ENCODE peak calls at places on chromosomes 5 and 9, in eight cellular contexts. One of them, this sample, is unnamed.

GRCh38 chr9:20326516-20326915 is 295.8 kb downstream of the MLLT3 start:
- DNase-seq in esophagus squamous epithelium: no peak
- DNase-seq in CD4-positive, CD25-positive, alpha-beta regulatory T cell: no peak
- DNase-seq in colonic mucosa: no peak
- DNase-seq in AG09309: no peak
- DNase-seq in mesendoderm: no peak
- DNase-seq in GM23338: no peak
- DNase-seq in heart right ventricle: no peak
- DNase-seq in this sample: no peak

GRCh38 chr9:80061940-80062339 is 490.2 kb downstream of the TLE4 start:
- DNase-seq in esophagus squamous epithelium: no peak
- DNase-seq in CD4-positive, CD25-positive, alpha-beta regulatory T cell: no peak
- DNase-seq in colonic mucosa: no peak
- DNase-seq in AG09309: peak
- DNase-seq in mesendoderm: peak
- DNase-seq in GM23338: no peak
- DNase-seq in heart right ventricle: no peak
- DNase-seq in this sample: peak

GRCh38 chr9:4298255-4299005 is 1.4 kb downstream of the GLIS3 start:
- DNase-seq in esophagus squamous epithelium: no peak
- DNase-seq in CD4-positive, CD25-positive, alpha-beta regulatory T cell: peak
- DNase-seq in colonic mucosa: peak
- DNase-seq in AG09309: no peak
- DNase-seq in mesendoderm: peak
- DNase-seq in GM23338: peak
- DNase-seq in heart right ventricle: peak
- DNase-seq in this sample: no peak

GRCh38 chr5:154058055-154059038 is 19.6 kb downstream of the MFAP3 start:
- DNase-seq in esophagus squamous epithelium: no peak
- DNase-seq in CD4-positive, CD25-positive, alpha-beta regulatory T cell: no peak
- DNase-seq in colonic mucosa: no peak
- DNase-seq in AG09309: no peak
- DNase-seq in mesendoderm: peak
- DNase-seq in GM23338: no peak
- DNase-seq in heart right ventricle: no peak
- DNase-seq in this sample: peak

GRCh38 chr5:14246350-14247053 is 103.4 kb downstream of the TRIO start:
- DNase-seq in esophagus squamous epithelium: no peak
- DNase-seq in CD4-positive, CD25-positive, alpha-beta regulatory T cell: no peak
- DNase-seq in colonic mucosa: no peak
- DNase-seq in AG09309: no peak
- DNase-seq in mesendoderm: peak
- DNase-seq in GM23338: no peak
- DNase-seq in heart right ventricle: no peak
- DNase-seq in this sample: no peak

GRCh38 chr9:73132034-73132776 is 19.5 kb upstream of the ANXA1 start:
- DNase-seq in esophagus squamous epithelium: no peak
- DNase-seq in CD4-positive, CD25-positive, alpha-beta regulatory T cell: peak
- DNase-seq in colonic mucosa: peak
- DNase-seq in AG09309: no peak
- DNase-seq in mesendoderm: peak
- DNase-seq in GM23338: peak
- DNase-seq in heart right ventricle: peak
- DNase-seq in this sample: peak

GRCh38 chr9:96071245-96072124 is 196.0 kb downstream of the ERCC6L2 start:
- DNase-seq in esophagus squamous epithelium: no peak
- DNase-seq in CD4-positive, CD25-positive, alpha-beta regulatory T cell: peak
- DNase-seq in colonic mucosa: no peak
- DNase-seq in AG09309: no peak
- DNase-seq in mesendoderm: peak
- DNase-seq in GM23338: peak
- DNase-seq in heart right ventricle: no peak
- DNase-seq in this sample: no peak

GRCh38 chr9:91246842-91247241 is 114.9 kb downstream of the AUH start:
- DNase-seq in esophagus squamous epithelium: no peak
- DNase-seq in CD4-positive, CD25-positive, alpha-beta regulatory T cell: no peak
- DNase-seq in colonic mucosa: no peak
- DNase-seq in AG09309: no peak
- DNase-seq in mesendoderm: no peak
- DNase-seq in GM23338: no peak
- DNase-seq in heart right ventricle: no peak
- DNase-seq in this sample: no peak

GRCh38 chr5:160033546-160034252 is 24.8 kb downstream of the TTC1 start:
- DNase-seq in esophagus squamous epithelium: no peak
- DNase-seq in CD4-positive, CD25-positive, alpha-beta regulatory T cell: no peak
- DNase-seq in colonic mucosa: no peak
- DNase-seq in AG09309: no peak
- DNase-seq in mesendoderm: no peak
- DNase-seq in GM23338: no peak
- DNase-seq in heart right ventricle: no peak
- DNase-seq in this sample: no peak

GRCh38 chr9:73118898-73119554 is 32.6 kb upstream of the ANXA1 start:
- DNase-seq in esophagus squamous epithelium: no peak
- DNase-seq in CD4-positive, CD25-positive, alpha-beta regulatory T cell: no peak
- DNase-seq in colonic mucosa: no peak
- DNase-seq in AG09309: no peak
- DNase-seq in mesendoderm: peak
- DNase-seq in GM23338: no peak
- DNase-seq in heart right ventricle: no peak
- DNase-seq in this sample: peak

GRCh38 chr5:134545070-134545868 is 19.8 kb downstream of the JADE2 start:
- DNase-seq in esophagus squamous epithelium: no peak
- DNase-seq in CD4-positive, CD25-positive, alpha-beta regulatory T cell: peak
- DNase-seq in colonic mucosa: peak
- DNase-seq in AG09309: no peak
- DNase-seq in mesendoderm: no peak
- DNase-seq in GM23338: no peak
- DNase-seq in heart right ventricle: peak
- DNase-seq in this sample: no peak

GRCh38 chr5:69129413-69129812 is 35.6 kb downstream of the SLC30A5 start:
- DNase-seq in esophagus squamous epithelium: no peak
- DNase-seq in CD4-positive, CD25-positive, alpha-beta regulatory T cell: no peak
- DNase-seq in colonic mucosa: no peak
- DNase-seq in AG09309: peak
- DNase-seq in mesendoderm: no peak
- DNase-seq in GM23338: no peak
- DNase-seq in heart right ventricle: no peak
- DNase-seq in this sample: no peak

DNA sequence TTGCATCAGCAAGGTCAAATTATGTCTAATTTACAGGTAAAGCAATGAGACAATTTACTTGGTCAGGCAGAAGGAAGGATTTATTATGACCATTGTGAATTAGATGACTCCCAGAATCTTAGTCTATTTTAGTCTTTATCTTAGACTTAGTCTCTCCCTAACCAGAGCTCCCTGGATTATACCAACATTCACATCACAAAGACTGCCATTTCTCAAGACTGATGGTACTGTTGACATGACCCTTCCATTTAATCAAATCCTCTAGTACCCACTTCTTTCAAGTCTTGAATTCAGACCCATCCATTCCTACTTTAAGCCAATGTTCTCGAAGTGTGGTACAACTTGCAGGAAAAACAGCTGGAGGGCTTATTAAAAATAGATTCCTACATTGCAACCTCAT is 257.0 kb downstream of the EFNA5 start:
- DNase-seq in esophagus squamous epithelium: no peak
- DNase-seq in CD4-positive, CD25-positive, alpha-beta regulatory T cell: no peak
- DNase-seq in colonic mucosa: no peak
- DNase-seq in AG09309: no peak
- DNase-seq in mesendoderm: no peak
- DNase-seq in GM23338: no peak
- DNase-seq in heart right ventricle: no peak
- DNase-seq in this sample: no peak
- H3K4me3 ChIP-seq in esophagus squamous epithelium: no peak
- H3K4me3 ChIP-seq in CD4-positive, CD25-positive, alpha-beta regulatory T cell: no peak
- H3K4me3 ChIP-seq in colonic mucosa: no peak
- H3K4me3 ChIP-seq in AG09309: no peak
- H3K4me3 ChIP-seq in mesendoderm: no peak
- H3K4me3 ChIP-seq in GM23338: no peak
- H3K4me3 ChIP-seq in heart right ventricle: no peak
- H3K4me3 ChIP-seq in this sample: no peak

DNA sequence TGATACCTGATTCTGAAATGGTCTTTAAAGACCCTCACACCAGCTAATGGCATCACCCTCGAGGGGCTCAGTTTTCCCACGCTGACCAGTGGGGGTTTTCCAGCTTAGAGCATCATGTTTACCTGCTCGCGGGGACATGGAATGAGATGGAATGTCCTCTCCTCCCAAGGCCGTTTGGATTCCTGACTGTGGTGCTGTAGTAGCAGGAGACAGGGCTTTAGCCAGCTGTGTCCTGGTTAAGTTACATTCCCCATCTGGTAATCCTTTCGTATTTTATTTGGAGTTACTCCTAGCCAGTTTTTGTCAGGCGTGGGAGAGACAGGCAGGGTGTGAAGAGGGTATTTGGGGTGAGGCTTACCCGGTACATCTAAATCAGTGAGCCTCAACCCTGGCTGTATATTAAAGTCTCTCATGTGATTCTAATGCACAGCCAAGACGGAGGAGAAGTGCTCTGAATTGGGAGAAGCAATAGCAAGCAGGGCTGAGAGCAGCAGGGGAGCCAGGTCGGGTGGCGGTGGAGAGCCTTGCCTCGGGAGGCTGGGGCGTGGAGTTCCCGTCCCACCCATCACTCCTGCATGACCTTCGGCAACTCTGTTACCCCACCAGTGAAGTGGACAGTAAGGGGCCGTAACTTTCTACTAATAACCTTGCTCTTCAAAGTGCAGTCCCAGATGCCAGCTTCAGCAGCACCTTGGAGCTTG is 6.2 kb downstream of the ERGIC1 start:
- DNase-seq in esophagus squamous epithelium: no peak
- DNase-seq in CD4-positive, CD25-positive, alpha-beta regulatory T cell: no peak
- DNase-seq in colonic mucosa: no peak
- DNase-seq in AG09309: no peak
- DNase-seq in mesendoderm: no peak
- DNase-seq in GM23338: no peak
- DNase-seq in heart right ventricle: no peak
- DNase-seq in this sample: no peak
- H3K4me3 ChIP-seq in esophagus squamous epithelium: no peak
- H3K4me3 ChIP-seq in CD4-positive, CD25-positive, alpha-beta regulatory T cell: no peak
- H3K4me3 ChIP-seq in colonic mucosa: no peak
- H3K4me3 ChIP-seq in AG09309: no peak
- H3K4me3 ChIP-seq in mesendoderm: no peak
- H3K4me3 ChIP-seq in GM23338: no peak
- H3K4me3 ChIP-seq in heart right ventricle: no peak
- H3K4me3 ChIP-seq in this sample: no peak

GRCh38 chr5:143119301-143119769 is 284.2 kb downstream of the NR3C1 start:
- DNase-seq in esophagus squamous epithelium: no peak
- DNase-seq in CD4-positive, CD25-positive, alpha-beta regulatory T cell: no peak
- DNase-seq in colonic mucosa: no peak
- DNase-seq in AG09309: peak
- DNase-seq in mesendoderm: no peak
- DNase-seq in GM23338: no peak
- DNase-seq in heart right ventricle: no peak
- DNase-seq in this sample: no peak
- H3K4me3 ChIP-seq in esophagus squamous epithelium: no peak
- H3K4me3 ChIP-seq in CD4-positive, CD25-positive, alpha-beta regulatory T cell: no peak
- H3K4me3 ChIP-seq in colonic mucosa: no peak
- H3K4me3 ChIP-seq in AG09309: no peak
- H3K4me3 ChIP-seq in mesendoderm: no peak
- H3K4me3 ChIP-seq in GM23338: no peak
- H3K4me3 ChIP-seq in heart right ventricle: no peak
- H3K4me3 ChIP-seq in this sample: no peak

GRCh38 chr5:78603636-78604175 is 44.9 kb downstream of the LHFPL2 start:
- DNase-seq in esophagus squamous epithelium: no peak
- DNase-seq in CD4-positive, CD25-positive, alpha-beta regulatory T cell: no peak
- DNase-seq in colonic mucosa: no peak
- DNase-seq in AG09309: no peak
- DNase-seq in mesendoderm: no peak
- DNase-seq in GM23338: no peak
- DNase-seq in heart right ventricle: no peak
- DNase-seq in this sample: no peak

GRCh38 chr5:78601622-78602314 is 46.8 kb downstream of the LHFPL2 start:
- DNase-seq in esophagus squamous epithelium: no peak
- DNase-seq in CD4-positive, CD25-positive, alpha-beta regulatory T cell: no peak
- DNase-seq in colonic mucosa: no peak
- DNase-seq in AG09309: no peak
- DNase-seq in mesendoderm: no peak
- DNase-seq in GM23338: no peak
- DNase-seq in heart right ventricle: no peak
- DNase-seq in this sample: no peak

GRCh38 chr5:78602400-78602799 is 46.2 kb downstream of the LHFPL2 start:
- DNase-seq in esophagus squamous epithelium: no peak
- DNase-seq in CD4-positive, CD25-positive, alpha-beta regulatory T cell: no peak
- DNase-seq in colonic mucosa: no peak
- DNase-seq in AG09309: no peak
- DNase-seq in mesendoderm: no peak
- DNase-seq in GM23338: no peak
- DNase-seq in heart right ventricle: no peak
- DNase-seq in this sample: no peak

GRCh38 chr5:78598973-78599372 is 49.6 kb downstream of the LHFPL2 start:
- DNase-seq in esophagus squamous epithelium: no peak
- DNase-seq in CD4-positive, CD25-positive, alpha-beta regulatory T cell: no peak
- DNase-seq in colonic mucosa: no peak
- DNase-seq in AG09309: no peak
- DNase-seq in mesendoderm: no peak
- DNase-seq in GM23338: no peak
- DNase-seq in heart right ventricle: no peak
- DNase-seq in this sample: no peak

DNA sequence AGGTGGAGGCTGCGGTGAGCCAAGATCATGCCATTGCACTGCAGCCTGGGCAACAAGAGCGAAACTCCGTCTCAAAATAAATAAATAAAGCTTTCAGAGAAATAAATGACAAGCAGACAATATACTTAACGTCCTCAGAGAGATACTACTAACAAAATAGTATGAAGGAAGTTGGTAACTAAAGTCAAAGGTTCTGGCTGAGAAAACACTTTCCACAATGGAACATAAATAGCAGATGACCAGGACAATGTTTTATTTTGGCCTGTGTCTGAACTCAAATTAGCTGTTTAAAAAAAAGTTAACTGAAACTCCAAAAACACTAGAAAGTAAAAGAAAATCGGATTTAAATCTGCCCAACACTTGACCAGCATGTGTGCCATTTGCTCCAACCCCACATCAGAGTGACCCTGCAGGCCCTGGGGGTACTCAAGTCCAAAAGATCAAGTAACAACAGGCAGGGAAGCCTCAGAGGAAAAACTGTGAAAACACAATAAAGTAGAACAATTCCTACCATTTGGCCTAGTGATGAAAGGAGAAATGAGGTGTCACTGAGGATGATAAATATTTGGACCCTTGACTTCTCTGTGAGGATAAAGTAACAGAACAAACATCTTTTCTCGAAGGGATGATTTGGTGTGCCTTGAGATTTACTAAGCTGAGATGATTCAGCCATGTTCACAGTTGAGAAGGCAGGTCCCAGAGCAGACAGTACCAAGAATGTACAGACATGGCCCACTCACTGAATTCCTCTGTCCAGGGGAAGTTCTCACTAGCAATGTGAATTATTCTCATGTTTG is 47.7 kb downstream of the LHFPL2 start:
- DNase-seq in esophagus squamous epithelium: no peak
- DNase-seq in CD4-positive, CD25-positive, alpha-beta regulatory T cell: no peak
- DNase-seq in colonic mucosa: no peak
- DNase-seq in AG09309: no peak
- DNase-seq in mesendoderm: no peak
- DNase-seq in GM23338: no peak
- DNase-seq in heart right ventricle: no peak
- DNase-seq in this sample: no peak
- H3K4me3 ChIP-seq in esophagus squamous epithelium: no peak
- H3K4me3 ChIP-seq in CD4-positive, CD25-positive, alpha-beta regulatory T cell: no peak
- H3K4me3 ChIP-seq in colonic mucosa: no peak
- H3K4me3 ChIP-seq in AG09309: no peak
- H3K4me3 ChIP-seq in mesendoderm: no peak
- H3K4me3 ChIP-seq in GM23338: no peak
- H3K4me3 ChIP-seq in heart right ventricle: no peak
- H3K4me3 ChIP-seq in this sample: no peak

This sample was measured in retinal pigment epithelial cell.